ENCODE peak calls at places on chromosomes 5 and 9, in nine cellular contexts. Z is lung; D is endodermal cell; V is heart left ventricle; M is adrenal gland; E is CD8-positive, alpha-beta memory T cell; Q is HCT116; B is psoas muscle; C is ovary. I is an unnamed sample. For H3K27me3, the result is how much of the 10 kb centered on the place peaks cover.

GRCh38 chr5:151047814-151048425 is 27.5 kb downstream of the GPX3 start:
- DNase-seq in M (peak), D (peak), C (peak), Z (no peak), V (no peak), E (peak), Q (no peak), B (no peak), I (no peak)

GRCh38 chr5:40799248-40799647 is 1.1 kb upstream of the PRKAA1 start:
- DNase-seq in E (no peak), M (no peak), C (no peak), V (no peak), B (no peak), Z (no peak), Q (no peak), D (no peak), I (no peak)

GRCh38 chr5:93620487-93621339 is 37.7 kb downstream of the NR2F1 start:
- DNase-seq in D (peak), V (peak), Q (peak), C (peak), B (peak), M (peak), Z (peak), E (peak), I (peak)

GRCh38 chr9:84121991-84122523 is 141.5 kb downstream of the RMI1 start:
- DNase-seq in B (no peak), C (peak), E (no peak), Q (no peak), M (no peak), V (no peak), Z (no peak), D (no peak), I (no peak)

GRCh38 chr5:71782771-71783770 is 64.0 kb downstream of the CARTPT start:
- DNase-seq in M (peak), V (peak), C (peak), Q (peak), E (peak), D (peak), Z (peak), B (peak), I (peak)

GRCh38 chr9:33233659-33234335 is 6.2 kb upstream of the SPINK4 start:
- DNase-seq in C (no peak), E (no peak), M (peak), D (no peak), V (peak), B (no peak), Q (peak), Z (peak), I (peak)

GRCh38 chr5:81265101-81265500 is 32.0 kb downstream of the CKMT2 start:
- DNase-seq in Q (no peak), C (no peak), B (no peak), V (no peak), M (no peak), D (no peak), E (no peak), Z (no peak), I (no peak)

GRCh38 chr5:55750499-55750898 is 12.6 kb downstream of the DDX4 start:
- DNase-seq in C (no peak), D (no peak), Z (no peak), M (no peak), E (no peak), B (no peak), Q (no peak), V (no peak), I (no peak)

GRCh38 chr5:51632794-51633193 is 249.5 kb downstream of the ISL1 start:
- DNase-seq in E (no peak), C (no peak), M (no peak), Q (no peak), V (no peak), Z (no peak), B (no peak), D (no peak), I (no peak)

GRCh38 chr9:83154821-83155220 is 91.9 kb upstream of the RASEF start:
- DNase-seq in M (no peak), V (no peak), E (no peak), Q (no peak), Z (no peak), C (no peak), D (no peak), B (no peak), I (no peak)

DNA sequence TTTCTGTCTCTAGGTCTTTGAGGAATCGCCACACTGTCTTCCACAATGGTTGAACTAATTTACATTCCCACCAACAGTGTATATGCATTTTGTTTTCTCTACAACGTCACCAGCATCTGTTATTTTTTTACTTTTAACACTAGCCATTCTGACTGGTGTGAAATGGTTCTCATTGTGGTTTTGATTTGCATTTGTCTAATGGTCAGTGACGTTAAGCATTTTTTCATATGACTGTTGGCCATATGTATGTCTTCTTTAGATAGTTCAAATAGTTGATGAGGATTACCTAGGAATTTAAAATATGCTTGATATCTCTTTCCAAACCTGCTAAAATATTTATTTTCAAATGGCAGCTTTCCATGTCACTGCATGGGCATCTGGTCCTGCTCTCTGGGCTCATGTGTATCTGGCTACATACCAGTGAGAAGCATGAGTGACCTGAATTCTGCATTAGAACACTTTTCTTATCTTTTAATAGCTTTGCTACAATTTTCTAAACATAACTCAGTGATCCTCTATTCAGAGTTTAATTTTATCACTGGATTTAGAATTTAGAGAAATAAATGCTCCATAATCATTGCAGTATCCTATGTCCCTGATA is 95.8 kb upstream of the ADAMTS16 start:
- DNase-seq in Q (no peak), E (no peak), V (no peak), C (no peak), D (no peak), Z (no peak), B (no peak), M (no peak), I (no peak)
- H3K27me3 ChIP-seq in Q (under half), E (under half), V (under half), C (under half), D (under half), Z (under half), B (under half), M (under half), I (under half)

GRCh38 chr9:98880311-98881015 is 63.2 kb upstream of the COL15A1 start:
- DNase-seq in C (no peak), Z (no peak), D (no peak), M (no peak), B (no peak), Q (no peak), E (no peak), V (no peak), I (no peak)

GRCh38 chr9:98877211-98877730 is 66.4 kb upstream of the COL15A1 start:
- DNase-seq in V (no peak), D (no peak), Q (no peak), Z (no peak), M (no peak), E (no peak), C (no peak), B (no peak), I (no peak)

GRCh38 chr9:98879958-98880300 is 63.8 kb upstream of the COL15A1 start:
- DNase-seq in B (peak), Z (no peak), M (no peak), C (no peak), V (no peak), Q (no peak), D (no peak), E (no peak), I (no peak)

GRCh38 chr9:98881356-98881755 is 62.4 kb upstream of the COL15A1 start:
- DNase-seq in D (no peak), C (no peak), V (no peak), E (no peak), M (no peak), Z (no peak), B (no peak), Q (no peak), I (no peak)

DNA sequence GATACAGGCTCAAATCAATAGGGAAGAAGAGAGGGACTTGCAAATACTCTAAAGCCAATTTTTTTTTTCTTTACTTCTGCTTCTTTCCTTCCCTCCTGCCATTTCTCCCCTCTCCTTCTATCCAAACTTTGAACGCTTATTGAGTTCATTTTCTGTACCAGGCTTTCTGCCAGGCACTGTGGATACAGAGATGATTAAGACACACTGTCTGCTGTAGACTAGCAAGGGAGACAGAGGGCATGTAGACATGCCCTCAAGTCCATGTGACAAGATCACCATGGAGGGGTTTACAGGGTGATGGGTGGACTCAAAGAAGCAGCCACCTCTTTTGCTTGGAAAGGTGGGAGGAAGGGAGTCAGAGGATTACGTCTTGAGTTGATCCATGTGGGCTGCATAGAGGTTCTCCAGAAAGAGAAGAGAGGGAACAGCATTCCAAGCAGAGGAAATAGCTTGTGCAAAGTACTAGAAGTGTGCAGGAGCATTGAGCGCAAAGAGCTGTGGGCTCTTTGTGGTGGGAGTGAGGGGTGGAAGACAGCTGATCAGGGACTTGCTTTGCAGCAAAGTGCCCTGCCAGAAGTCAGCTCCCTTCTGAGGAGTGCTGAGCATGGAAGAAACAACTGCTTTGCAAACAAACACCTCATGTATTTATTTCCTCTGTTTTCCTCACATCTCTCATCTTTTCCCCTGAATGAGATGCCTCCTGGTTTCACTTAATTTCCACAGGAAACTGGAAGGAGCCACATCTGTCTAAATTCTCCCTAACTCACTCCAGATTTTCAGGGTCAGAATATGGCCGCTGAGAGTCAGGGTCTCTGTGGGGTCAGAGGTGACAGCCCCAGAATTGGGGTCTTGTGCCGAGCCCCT is 64.4 kb upstream of the COL15A1 start:
- DNase-seq in D (no peak), Q (no peak), M (no peak), B (no peak), C (no peak), V (no peak), E (no peak), Z (no peak), I (no peak)
- H3K27ac ChIP-seq in D (no peak), Q (no peak), M (peak), B (peak), C (peak), V (no peak), E (no peak), Z (no peak), I (no peak)

DNA sequence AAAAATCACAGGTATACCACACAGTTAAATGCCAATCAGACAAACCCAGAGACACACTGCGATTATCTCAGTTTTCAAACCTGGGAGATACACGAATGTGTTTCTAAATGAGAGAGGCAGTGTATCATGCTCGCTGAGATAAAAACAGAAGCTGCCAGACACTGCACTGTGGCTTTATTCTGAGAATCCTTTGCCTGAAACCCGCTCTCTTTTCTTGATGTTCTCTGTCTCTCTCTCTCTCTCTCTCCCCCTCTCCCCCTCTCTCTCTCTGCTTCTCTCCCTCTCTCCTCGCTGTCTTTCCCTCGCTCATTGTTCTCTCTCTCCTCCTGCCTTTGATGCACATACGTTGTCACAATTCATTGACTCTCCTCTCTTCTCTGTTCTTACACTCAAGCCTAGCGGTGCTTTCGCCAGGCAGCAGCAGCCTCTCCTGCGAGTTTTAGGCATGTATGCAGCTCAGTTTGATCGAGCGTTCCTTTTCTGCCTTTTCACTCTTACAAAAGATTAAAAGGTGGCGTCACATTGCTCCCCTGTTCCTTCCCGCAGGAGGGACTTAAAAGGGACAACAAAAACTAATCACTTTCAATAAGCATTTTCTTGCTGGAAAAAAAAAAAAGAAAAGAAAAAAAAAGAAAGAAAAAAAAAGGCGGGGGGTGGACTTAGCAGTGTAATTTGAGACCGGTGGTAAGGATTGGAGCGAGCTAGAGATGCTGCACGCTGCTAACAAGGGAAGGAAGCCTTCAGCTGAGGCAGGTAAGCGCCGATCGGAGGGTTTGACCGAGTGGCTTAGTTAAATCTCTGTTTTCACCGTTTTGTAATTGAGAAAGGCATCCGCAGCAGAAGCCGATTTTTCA is 717.9 kb upstream of the WWC1 start:
- DNase-seq in E (no peak), Q (no peak), B (no peak), M (peak), Z (no peak), D (peak), V (no peak), C (no peak), I (no peak)
- H3K4me3 ChIP-seq in E (no peak), Q (no peak), B (peak), M (no peak), Z (no peak), D (peak), V (peak), C (peak), I (no peak)

DNA sequence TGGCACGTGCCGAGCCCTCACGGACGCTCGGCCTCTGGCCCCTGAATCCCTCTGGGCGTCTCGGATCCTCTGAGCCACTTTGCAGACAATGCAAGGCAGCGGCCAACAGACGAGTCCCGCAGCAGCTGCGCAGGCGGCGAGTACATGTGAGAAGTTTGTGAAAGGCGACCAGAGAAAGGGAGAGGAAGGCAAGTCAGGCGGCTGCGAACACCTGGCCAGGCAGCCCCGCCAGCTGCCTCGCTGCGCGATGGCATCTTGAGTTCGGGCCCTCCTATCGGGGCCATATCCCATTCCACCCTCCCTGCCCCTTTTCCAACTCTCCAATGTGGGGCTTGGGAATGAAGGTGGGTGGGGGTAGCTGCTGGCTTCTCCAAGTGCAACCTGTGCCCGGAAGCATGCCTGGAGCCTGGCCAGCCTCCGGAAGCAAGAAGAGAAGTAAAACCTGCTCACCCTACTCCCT is 4.5 kb upstream of the POU4F3 start:
- DNase-seq in Q (no peak), Z (no peak), B (no peak), E (no peak), D (peak), C (no peak), M (no peak), V (no peak), I (no peak)
- H3K27me3 ChIP-seq in Q (under half), Z (under half), B (half or more), E (under half), D (half or more), C (under half), M (half or more), V (half or more), I (under half)

GRCh38 chr9:106969696-106970095 is 106.7 kb downstream of the ZNF462 start:
- DNase-seq in V (no peak), Q (no peak), C (no peak), E (no peak), D (no peak), Z (no peak), B (no peak), M (no peak), I (no peak)
- H3K27ac ChIP-seq in V (no peak), Q (no peak), C (no peak), E (no peak), D (peak), Z (no peak), B (no peak), M (no peak), I (no peak)

GRCh38 chr5:53427965-53428364 is 52.5 kb upstream of the FST start:
- DNase-seq in D (no peak), B (no peak), M (no peak), Z (no peak), V (no peak), Q (no peak), C (no peak), E (no peak), I (no peak)
- H3K4me3 ChIP-seq in D (no peak), B (no peak), M (no peak), Z (no peak), V (no peak), Q (no peak), C (no peak), E (no peak), I (no peak)

DNA sequence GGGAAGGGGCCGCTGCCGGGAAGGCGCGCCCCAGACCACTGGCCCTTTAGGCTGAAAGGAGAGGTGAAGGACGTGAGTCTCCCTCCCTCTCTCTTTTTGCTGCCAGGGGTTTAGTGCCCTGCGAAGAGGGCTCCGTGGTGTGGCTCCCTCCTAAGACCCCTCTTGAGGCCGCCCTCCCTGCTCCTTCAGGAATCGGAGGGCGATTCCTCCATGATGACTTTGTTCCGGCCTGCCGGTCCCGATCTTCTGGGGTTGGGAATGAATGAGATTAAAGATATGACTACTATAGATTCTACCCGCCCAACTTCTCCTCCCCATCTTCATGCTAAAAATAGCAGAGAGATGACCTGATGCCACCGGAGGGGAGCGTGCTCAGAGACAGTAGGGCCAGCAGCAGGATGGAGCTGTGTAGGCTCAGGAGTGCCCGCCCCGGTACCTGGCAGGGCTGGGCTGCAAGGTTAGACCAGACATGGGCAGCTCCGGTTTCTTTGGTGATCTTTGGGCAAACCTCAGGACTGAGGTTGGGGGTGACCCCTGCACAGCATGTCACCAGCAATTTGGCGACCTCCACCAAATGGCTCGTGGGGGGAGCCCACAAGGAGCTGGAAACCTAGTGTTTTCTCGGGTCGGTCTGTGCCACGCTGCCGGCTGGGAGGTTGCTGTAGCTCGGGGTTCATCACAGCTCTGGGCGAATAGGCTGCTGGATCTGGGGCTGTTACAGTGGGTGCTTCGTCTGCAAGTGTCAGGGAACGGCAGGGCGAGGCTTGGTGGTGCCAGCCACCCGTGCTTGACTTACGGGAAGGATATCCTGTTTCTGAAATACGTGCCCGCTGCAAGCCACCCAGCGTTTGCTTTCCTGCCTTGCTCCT is 1.7 kb downstream of the OLFM1 start:
- DNase-seq in Q (no peak), C (no peak), D (no peak), M (no peak), E (no peak), Z (no peak), V (no peak), B (no peak), I (no peak)
- H3K27me3 ChIP-seq in Q (under half), C (under half), D (under half), M (under half), E (under half), Z (under half), V (under half), B (under half), I (under half)

I was measured in Peyer's patch.